ENCODE peak calls at places on chromosomes 6 and 20, in nine cellular contexts. D is HFF-Myc, K is cardiac fibroblast, S is bronchial epithelial cell, L is H1, G is fibroblast of mammary gland, I is upper lobe of right lung, M is neural progenitor cell, H is activated B cell treated with CpG ODN at 0.5 μM for 24 hours. R is an unnamed sample.

GRCh38 chr6:47780510-47781356 is 1.1 kb upstream of the OPN5 start:
- DNase-seq in D (peak; percentile 37), K (peak; percentile 82), S (peak; percentile 87), L (peak; percentile 3), G (peak; percentile 73), I (no peak), M (peak; percentile 66), H (no peak), R (no peak)

GRCh38 chr6:65876668-65877067 is 169.6 kb upstream of the EYS start:
- DNase-seq in D (no peak), K (no peak), S (no peak), L (no peak), G (no peak), I (no peak), M (no peak), H (no peak), R (no peak)

GRCh38 chr6:25138697-25139051 is 140.5 kb upstream of the CARMIL1 start:
- DNase-seq in D (no peak), K (peak; percentile 74), S (peak; percentile 37), L (no peak), G (no peak), I (no peak), M (no peak), H (no peak), R (no peak)

GRCh38 chr6:108710560-108710959 is 137.7 kb upstream of the ARMC2 start:
- DNase-seq in D (no peak), K (no peak), S (no peak), L (no peak), G (no peak), I (no peak), M (no peak), H (no peak), R (no peak)

GRCh38 chr6:56656466-56656865 is 13.8 kb upstream of the DST start:
- DNase-seq in D (no peak), K (no peak), S (no peak), L (no peak), G (no peak), I (no peak), M (no peak), H (no peak), R (no peak)

GRCh38 chr20:5608448-5609161 is 141.6 kb upstream of the SHLD1 start:
- DNase-seq in D (no peak), K (peak; percentile 62), S (peak; percentile 59), L (no peak), G (peak; percentile 70), I (no peak), M (no peak), H (no peak), R (no peak)

GRCh38 chr6:142802124-142802523 is 142.9 kb downstream of the HIVEP2 start:
- DNase-seq in D (peak; percentile 84), K (peak; percentile 99), S (peak; percentile 98), L (no peak), G (peak; percentile 99), I (no peak), M (no peak), H (no peak), R (no peak)

GRCh38 chr6:7467007-7467897 is 74.2 kb upstream of the DSP start:
- DNase-seq in D (no peak), K (no peak), S (no peak), L (no peak), G (no peak), I (no peak), M (peak; percentile 30), H (no peak), R (no peak)

GRCh38 chr20:46118481-46119020 is 437 bp downstream of the CD40 start:
- DNase-seq in D (no peak), K (no peak), S (no peak), L (no peak), G (peak; percentile 8), I (peak; percentile 71), M (peak; percentile 75), H (peak; percentile 65), R (no peak)

GRCh38 chr6:125304970-125305369 is 3.2 kb upstream of the HDDC2 start:
- DNase-seq in D (no peak), K (no peak), S (no peak), L (no peak), G (no peak), I (no peak), M (no peak), H (no peak), R (no peak)

GRCh38 chr6:159438106-159438505 is 254.9 kb downstream of the SOD2 start:
- DNase-seq in D (no peak), K (no peak), S (no peak), L (no peak), G (no peak), I (no peak), M (no peak), H (no peak), R (no peak)

DNA sequence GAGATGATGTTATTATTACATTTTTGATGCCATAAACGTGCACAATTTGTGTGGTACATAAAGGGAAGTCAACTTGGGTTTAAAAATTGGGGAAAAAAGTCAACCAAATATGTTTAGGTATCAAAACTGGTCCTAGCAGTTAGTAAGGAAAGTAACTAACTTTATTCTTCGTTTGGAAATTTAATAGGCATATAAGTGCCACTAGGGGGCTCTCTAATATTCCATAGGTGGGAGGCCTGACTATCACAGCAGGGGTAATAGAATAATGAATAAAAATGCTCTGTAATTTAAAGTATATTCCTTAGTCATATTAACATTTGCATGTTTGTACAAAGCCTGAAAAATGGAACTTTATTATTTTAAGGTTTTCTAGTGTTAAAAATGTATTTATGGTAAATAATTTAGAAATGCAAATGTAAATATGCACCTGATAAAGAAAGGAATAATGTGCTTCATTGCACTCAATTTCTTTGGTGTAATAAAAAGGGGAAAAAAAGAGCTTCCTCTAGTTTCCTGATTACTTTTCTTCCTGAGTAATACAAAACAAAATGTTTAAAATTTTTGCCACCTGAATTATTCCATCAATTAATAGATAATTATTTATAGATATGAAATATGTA is 125.7 kb upstream of the HDAC2 start:
- DNase-seq in D (no peak), K (peak; percentile 68), S (peak; percentile 29), L (no peak), G (peak; percentile 19), I (no peak), M (peak; percentile 76), H (no peak), R (no peak)
- TF ChIP-seq CTCF in D (peak; percentile 64), K (peak; percentile 70), S (peak; percentile 46), L (no peak), G (peak; percentile 74), I (peak; percentile 82), M (peak; percentile 94), H (peak; percentile 87), R (peak; percentile 93)

DNA sequence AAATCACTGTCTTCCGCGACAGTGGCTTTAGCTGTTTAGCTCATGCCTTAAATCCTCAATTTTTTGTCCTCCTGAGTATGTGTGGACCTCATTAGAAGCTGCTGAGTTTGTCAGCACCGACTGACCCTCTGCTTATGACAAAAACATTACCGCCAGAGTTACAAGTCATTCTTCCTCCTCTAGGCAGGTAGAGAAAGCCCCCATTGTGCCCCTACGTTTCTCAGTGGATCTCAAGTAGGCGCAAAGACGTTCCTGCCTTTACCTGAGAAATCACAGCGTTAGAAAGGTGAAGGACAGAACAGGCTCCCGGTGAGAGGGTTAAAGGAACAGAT is 227.3 kb upstream of the PDE10A start:
- DNase-seq in D (no peak), K (no peak), S (no peak), L (no peak), G (no peak), I (no peak), M (no peak), H (no peak), R (no peak)
- TF ChIP-seq CTCF in D (no peak), K (no peak), S (no peak), L (no peak), G (no peak), I (no peak), M (no peak), H (no peak), R (no peak)

GRCh38 chr20:8780926-8781325 is 288.0 kb upstream of the PLCB4 start:
- DNase-seq in D (no peak), K (no peak), S (no peak), L (no peak), G (no peak), I (no peak), M (no peak), H (no peak), R (no peak)

GRCh38 chr20:8774412-8774811 is 294.5 kb upstream of the PLCB4 start:
- DNase-seq in D (no peak), K (no peak), S (peak; percentile 8), L (no peak), G (peak; percentile 11), I (no peak), M (no peak), H (no peak), R (no peak)

GRCh38 chr20:8778387-8778786 is 290.5 kb upstream of the PLCB4 start:
- DNase-seq in D (no peak), K (no peak), S (no peak), L (no peak), G (no peak), I (no peak), M (no peak), H (no peak), R (no peak)

GRCh38 chr20:8782804-8783203 is 286.1 kb upstream of the PLCB4 start:
- DNase-seq in D (no peak), K (peak; percentile 89), S (no peak), L (no peak), G (peak; percentile 85), I (no peak), M (no peak), H (no peak), R (no peak)

DNA sequence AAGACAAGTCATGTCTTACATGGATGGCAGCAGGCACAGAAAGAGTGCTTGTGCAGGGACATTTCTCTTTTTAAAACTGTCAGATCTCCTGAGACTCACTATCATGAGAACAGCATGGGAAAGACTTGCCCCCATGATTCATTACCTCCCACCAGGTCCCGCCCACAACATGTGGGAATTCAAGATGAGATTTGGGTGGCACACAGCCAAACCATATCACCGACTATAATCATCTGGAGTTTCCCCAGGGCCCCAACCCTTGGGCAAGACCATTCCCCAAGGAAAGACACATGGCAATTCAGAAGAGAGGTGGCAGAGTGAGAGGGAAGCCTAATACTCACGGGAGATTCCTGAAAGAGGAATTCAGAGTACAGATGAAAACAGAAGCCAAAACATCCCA is 291.0 kb upstream of the PLCB4 start:
- DNase-seq in D (no peak), K (peak; percentile 55), S (no peak), L (no peak), G (peak; percentile 65), I (no peak), M (no peak), H (no peak), R (no peak)
- TF ChIP-seq CTCF in D (no peak), K (no peak), S (no peak), L (no peak), G (no peak), I (no peak), M (no peak), H (no peak), R (no peak)

GRCh38 chr20:48984575-48985219 is 61.4 kb upstream of the CSE1L start:
- DNase-seq in D (no peak), K (no peak), S (no peak), L (no peak), G (no peak), I (no peak), M (peak; percentile 3), H (no peak), R (no peak)

GRCh38 chr20:48990467-48990866 is 55.6 kb upstream of the CSE1L start:
- DNase-seq in D (no peak), K (no peak), S (no peak), L (no peak), G (no peak), I (no peak), M (no peak), H (no peak), R (no peak)

GRCh38 chr20:48983423-48984400 is 62.2 kb downstream of the ARFGEF2 start:
- DNase-seq in D (peak; percentile 62), K (peak; percentile 86), S (peak; percentile 90), L (no peak), G (peak; percentile 82), I (no peak), M (no peak), H (no peak), R (no peak)

GRCh38 chr20:48986899-48987298 is 59.2 kb upstream of the CSE1L start:
- DNase-seq in D (no peak), K (peak; percentile 6), S (no peak), L (no peak), G (no peak), I (no peak), M (no peak), H (no peak), R (no peak)
- TF ChIP-seq CTCF in D (peak; percentile 19), K (peak; percentile 25), S (peak; percentile 11), L (no peak), G (peak; percentile 34), I (peak; percentile 11), M (peak; percentile 35), H (no peak), R (no peak)

R was measured in mesothelial cell of epicardium.